ENCODE peak calls at places on chromosomes 1 and 21, in six cellular contexts. One of them, this sample, is unnamed.

GRCh38 chr1:63955746-63956145 is 181.9 kb downstream of the ROR1 start:
- DNase-seq in GM13977: no peak
- DNase-seq in IMR-90: peak
- DNase-seq in cardiac fibroblast: peak
- DNase-seq in tibial artery: no peak
- DNase-seq in mammary epithelial cell: peak
- DNase-seq in this sample: no peak

GRCh38 chr1:245453556-245453955 is 298.8 kb downstream of the KIF26B start:
- DNase-seq in GM13977: no peak
- DNase-seq in IMR-90: no peak
- DNase-seq in cardiac fibroblast: no peak
- DNase-seq in tibial artery: no peak
- DNase-seq in mammary epithelial cell: no peak
- DNase-seq in this sample: no peak

GRCh38 chr1:246350745-246351144 is 156.3 kb downstream of the SMYD3 start:
- DNase-seq in GM13977: no peak
- DNase-seq in IMR-90: no peak
- DNase-seq in cardiac fibroblast: no peak
- DNase-seq in tibial artery: no peak
- DNase-seq in mammary epithelial cell: no peak
- DNase-seq in this sample: no peak

GRCh38 chr1:89873757-89874156 is 52.9 kb downstream of the LRRC8D start:
- DNase-seq in GM13977: no peak
- DNase-seq in IMR-90: peak
- DNase-seq in cardiac fibroblast: peak
- DNase-seq in tibial artery: no peak
- DNase-seq in mammary epithelial cell: peak
- DNase-seq in this sample: no peak

GRCh38 chr1:221439008-221439733 is 302.7 kb downstream of the DUSP10 start:
- DNase-seq in GM13977: peak
- DNase-seq in IMR-90: peak
- DNase-seq in cardiac fibroblast: peak
- DNase-seq in tibial artery: no peak
- DNase-seq in mammary epithelial cell: peak
- DNase-seq in this sample: no peak

GRCh38 chr1:237124856-237125462 is 83.0 kb downstream of the RYR2 start:
- DNase-seq in GM13977: peak
- DNase-seq in IMR-90: no peak
- DNase-seq in cardiac fibroblast: peak
- DNase-seq in tibial artery: no peak
- DNase-seq in mammary epithelial cell: no peak
- DNase-seq in this sample: peak

GRCh38 chr1:40059960-40060337 is 19.4 kb downstream of the CAP1 start:
- DNase-seq in GM13977: no peak
- DNase-seq in IMR-90: no peak
- DNase-seq in cardiac fibroblast: no peak
- DNase-seq in tibial artery: no peak
- DNase-seq in mammary epithelial cell: peak
- DNase-seq in this sample: no peak

GRCh38 chr1:212477680-212478466 is 45.2 kb downstream of the NENF start:
- DNase-seq in GM13977: no peak
- DNase-seq in IMR-90: no peak
- DNase-seq in cardiac fibroblast: no peak
- DNase-seq in tibial artery: peak
- DNase-seq in mammary epithelial cell: no peak
- DNase-seq in this sample: no peak

GRCh38 chr1:166902279-166902678 is 26.2 kb upstream of the TADA1 start:
- DNase-seq in GM13977: no peak
- DNase-seq in IMR-90: peak
- DNase-seq in cardiac fibroblast: peak
- DNase-seq in tibial artery: no peak
- DNase-seq in mammary epithelial cell: peak
- DNase-seq in this sample: no peak

GRCh38 chr21:35234725-35235124 is 185.6 kb upstream of the RUNX1 start:
- DNase-seq in GM13977: no peak
- DNase-seq in IMR-90: no peak
- DNase-seq in cardiac fibroblast: no peak
- DNase-seq in tibial artery: no peak
- DNase-seq in mammary epithelial cell: no peak
- DNase-seq in this sample: peak

GRCh38 chr1:208107415-208107814 is 136.8 kb downstream of the PLXNA2 start:
- DNase-seq in GM13977: no peak
- DNase-seq in IMR-90: no peak
- DNase-seq in cardiac fibroblast: no peak
- DNase-seq in tibial artery: no peak
- DNase-seq in mammary epithelial cell: no peak
- DNase-seq in this sample: no peak

GRCh38 chr1:75502776-75503175 is 108.1 kb downstream of the SLC44A5 start:
- DNase-seq in GM13977: no peak
- DNase-seq in IMR-90: no peak
- DNase-seq in cardiac fibroblast: peak
- DNase-seq in tibial artery: no peak
- DNase-seq in mammary epithelial cell: peak
- DNase-seq in this sample: no peak

GRCh38 chr1:232620356-232620841 is 9.5 kb downstream of the SIPA1L2 start:
- DNase-seq in GM13977: no peak
- DNase-seq in IMR-90: peak
- DNase-seq in cardiac fibroblast: peak
- DNase-seq in tibial artery: peak
- DNase-seq in mammary epithelial cell: peak
- DNase-seq in this sample: no peak

GRCh38 chr1:7859406-7859805 is 6.5 kb upstream of the UTS2 start:
- DNase-seq in GM13977: no peak
- DNase-seq in IMR-90: no peak
- DNase-seq in cardiac fibroblast: no peak
- DNase-seq in tibial artery: no peak
- DNase-seq in mammary epithelial cell: no peak
- DNase-seq in this sample: no peak

GRCh38 chr1:224617410-224618361 is 1.6 kb downstream of the CNIH3 start:
- DNase-seq in GM13977: peak
- DNase-seq in IMR-90: no peak
- DNase-seq in cardiac fibroblast: no peak
- DNase-seq in tibial artery: no peak
- DNase-seq in mammary epithelial cell: no peak
- DNase-seq in this sample: no peak

GRCh38 chr1:23421752-23422312 is 2.7 kb downstream of the TCEA3 start:
- DNase-seq in GM13977: no peak
- DNase-seq in IMR-90: peak
- DNase-seq in cardiac fibroblast: peak
- DNase-seq in tibial artery: no peak
- DNase-seq in mammary epithelial cell: no peak
- DNase-seq in this sample: no peak

GRCh38 chr1:100400332-100400933 is 48.1 kb downstream of the CDC14A start:
- DNase-seq in GM13977: peak
- DNase-seq in IMR-90: no peak
- DNase-seq in cardiac fibroblast: peak
- DNase-seq in tibial artery: no peak
- DNase-seq in mammary epithelial cell: no peak
- DNase-seq in this sample: peak

GRCh38 chr1:93109578-93109977 is 30.5 kb downstream of the MTF2 start:
- DNase-seq in GM13977: no peak
- DNase-seq in IMR-90: no peak
- DNase-seq in cardiac fibroblast: no peak
- DNase-seq in tibial artery: no peak
- DNase-seq in mammary epithelial cell: no peak
- DNase-seq in this sample: no peak

GRCh38 chr1:196678510-196678884 is 26.7 kb downstream of the CFH start:
- DNase-seq in GM13977: no peak
- DNase-seq in IMR-90: peak
- DNase-seq in cardiac fibroblast: peak
- DNase-seq in tibial artery: no peak
- DNase-seq in mammary epithelial cell: peak
- DNase-seq in this sample: no peak

GRCh38 chr1:67566803-67567202 is 118.2 kb upstream of the GADD45A start:
- DNase-seq in GM13977: no peak
- DNase-seq in IMR-90: peak
- DNase-seq in cardiac fibroblast: peak
- DNase-seq in tibial artery: no peak
- DNase-seq in mammary epithelial cell: peak
- DNase-seq in this sample: no peak

GRCh38 chr21:45041351-45041805 is 33.0 kb upstream of the ADARB1 start:
- DNase-seq in GM13977: no peak
- DNase-seq in IMR-90: peak
- DNase-seq in cardiac fibroblast: peak
- DNase-seq in tibial artery: peak
- DNase-seq in mammary epithelial cell: no peak
- DNase-seq in this sample: no peak

GRCh38 chr1:184941094-184941733 is 33.1 kb downstream of the NIBAN1 start:
- DNase-seq in GM13977: no peak
- DNase-seq in IMR-90: no peak
- DNase-seq in cardiac fibroblast: no peak
- DNase-seq in tibial artery: no peak
- DNase-seq in mammary epithelial cell: no peak
- DNase-seq in this sample: no peak

GRCh38 chr1:50308883-50309282 is 114.4 kb downstream of the DMRTA2 start:
- DNase-seq in GM13977: no peak
- DNase-seq in IMR-90: peak
- DNase-seq in cardiac fibroblast: peak
- DNase-seq in tibial artery: no peak
- DNase-seq in mammary epithelial cell: peak
- DNase-seq in this sample: peak

GRCh38 chr21:23524685-23525084 is 2082.6 kb downstream of the MRPL39 start:
- DNase-seq in GM13977: no peak
- DNase-seq in IMR-90: no peak
- DNase-seq in cardiac fibroblast: no peak
- DNase-seq in tibial artery: no peak
- DNase-seq in mammary epithelial cell: no peak
- DNase-seq in this sample: no peak

GRCh38 chr1:200784576-200784975 is 45.9 kb downstream of the CAMSAP2 start:
- DNase-seq in GM13977: no peak
- DNase-seq in IMR-90: peak
- DNase-seq in cardiac fibroblast: no peak
- DNase-seq in tibial artery: no peak
- DNase-seq in mammary epithelial cell: no peak
- DNase-seq in this sample: no peak

GRCh38 chr21:35643176-35643575 is 417.1 kb downstream of the SETD4 start:
- DNase-seq in GM13977: no peak
- DNase-seq in IMR-90: peak
- DNase-seq in cardiac fibroblast: peak
- DNase-seq in tibial artery: no peak
- DNase-seq in mammary epithelial cell: peak
- DNase-seq in this sample: no peak

GRCh38 chr1:109167114-109167513 is 46.6 kb upstream of the SARS1 start:
- DNase-seq in GM13977: peak
- DNase-seq in IMR-90: no peak
- DNase-seq in cardiac fibroblast: no peak
- DNase-seq in tibial artery: no peak
- DNase-seq in mammary epithelial cell: no peak
- DNase-seq in this sample: no peak

GRCh38 chr1:67463298-67463960 is 33.2 kb upstream of the SERBP1 start:
- DNase-seq in GM13977: no peak
- DNase-seq in IMR-90: peak
- DNase-seq in cardiac fibroblast: no peak
- DNase-seq in tibial artery: no peak
- DNase-seq in mammary epithelial cell: no peak
- DNase-seq in this sample: no peak